ENCODE peak calls at places on chromosomes 7 and 10, in eight cellular contexts. One of them, this sample, is unnamed.

GRCh38 chr10:7245505-7245904 is 165.3 kb downstream of the SFMBT2 start:
- DNase-seq in cardiac septum: no peak
- DNase-seq in IMR-90: no peak
- DNase-seq in body of pancreas: no peak
- DNase-seq in WTC11: no peak
- DNase-seq in stomach: no peak
- DNase-seq in activated naive CD8-positive, alpha-beta T cell treated with anti-CD3 and anti-CD28 coated beads, Interleukin-2, amount 10 ng/mL, durations not matched to agents 7 days and 5 days: no peak
- DNase-seq in nephron progenitor cell: no peak
- DNase-seq in this sample: no peak

GRCh38 chr10:124240721-124241350 is 147.4 kb upstream of the CHST15 start:
- DNase-seq in WTC11: peak
- DNase-seq in stomach: peak
- DNase-seq in body of pancreas: no peak
- DNase-seq in IMR-90: no peak
- DNase-seq in activated naive CD8-positive, alpha-beta T cell treated with anti-CD3 and anti-CD28 coated beads, Interleukin-2, amount 10 ng/mL, durations not matched to agents 7 days and 5 days: no peak
- DNase-seq in cardiac septum: peak
- DNase-seq in nephron progenitor cell: no peak
- DNase-seq in this sample: peak

GRCh38 chr10:71035511-71036278 is 147.3 kb upstream of the PCBD1 start:
- DNase-seq in body of pancreas: no peak
- DNase-seq in IMR-90: no peak
- DNase-seq in cardiac septum: peak
- DNase-seq in activated naive CD8-positive, alpha-beta T cell treated with anti-CD3 and anti-CD28 coated beads, Interleukin-2, amount 10 ng/mL, durations not matched to agents 7 days and 5 days: no peak
- DNase-seq in WTC11: no peak
- DNase-seq in stomach: no peak
- DNase-seq in nephron progenitor cell: no peak
- DNase-seq in this sample: no peak

GRCh38 chr7:45697576-45698136 is 123.5 kb downstream of the ADCY1 start:
- DNase-seq in body of pancreas: no peak
- DNase-seq in nephron progenitor cell: no peak
- DNase-seq in stomach: peak
- DNase-seq in WTC11: peak
- DNase-seq in cardiac septum: peak
- DNase-seq in activated naive CD8-positive, alpha-beta T cell treated with anti-CD3 and anti-CD28 coated beads, Interleukin-2, amount 10 ng/mL, durations not matched to agents 7 days and 5 days: no peak
- DNase-seq in IMR-90: peak
- DNase-seq in this sample: no peak

GRCh38 chr7:81233208-81233940 is 314.5 kb upstream of the SEMA3C start:
- DNase-seq in body of pancreas: peak
- DNase-seq in WTC11: no peak
- DNase-seq in stomach: no peak
- DNase-seq in nephron progenitor cell: no peak
- DNase-seq in activated naive CD8-positive, alpha-beta T cell treated with anti-CD3 and anti-CD28 coated beads, Interleukin-2, amount 10 ng/mL, durations not matched to agents 7 days and 5 days: no peak
- DNase-seq in cardiac septum: no peak
- DNase-seq in IMR-90: no peak
- DNase-seq in this sample: no peak

GRCh38 chr7:2431260-2431867 is 28.0 kb downstream of the CHST12 start:
- DNase-seq in nephron progenitor cell: no peak
- DNase-seq in body of pancreas: no peak
- DNase-seq in activated naive CD8-positive, alpha-beta T cell treated with anti-CD3 and anti-CD28 coated beads, Interleukin-2, amount 10 ng/mL, durations not matched to agents 7 days and 5 days: peak
- DNase-seq in cardiac septum: no peak
- DNase-seq in WTC11: peak
- DNase-seq in IMR-90: no peak
- DNase-seq in stomach: no peak
- DNase-seq in this sample: no peak

GRCh38 chr7:81956520-81956919 is 186.7 kb upstream of the HGF start:
- DNase-seq in stomach: no peak
- DNase-seq in IMR-90: peak
- DNase-seq in body of pancreas: no peak
- DNase-seq in WTC11: no peak
- DNase-seq in activated naive CD8-positive, alpha-beta T cell treated with anti-CD3 and anti-CD28 coated beads, Interleukin-2, amount 10 ng/mL, durations not matched to agents 7 days and 5 days: no peak
- DNase-seq in nephron progenitor cell: no peak
- DNase-seq in cardiac septum: no peak
- DNase-seq in this sample: peak

GRCh38 chr7:45593121-45593541 is 19.0 kb downstream of the ADCY1 start:
- DNase-seq in WTC11: no peak
- DNase-seq in body of pancreas: no peak
- DNase-seq in stomach: peak
- DNase-seq in cardiac septum: peak
- DNase-seq in IMR-90: no peak
- DNase-seq in activated naive CD8-positive, alpha-beta T cell treated with anti-CD3 and anti-CD28 coated beads, Interleukin-2, amount 10 ng/mL, durations not matched to agents 7 days and 5 days: no peak
- DNase-seq in nephron progenitor cell: no peak
- DNase-seq in this sample: no peak

GRCh38 chr7:88306590-88307048 is at the start of gene STEAP4:
- DNase-seq in WTC11: peak
- DNase-seq in IMR-90: peak
- DNase-seq in cardiac septum: peak
- DNase-seq in nephron progenitor cell: peak
- DNase-seq in body of pancreas: peak
- DNase-seq in activated naive CD8-positive, alpha-beta T cell treated with anti-CD3 and anti-CD28 coated beads, Interleukin-2, amount 10 ng/mL, durations not matched to agents 7 days and 5 days: no peak
- DNase-seq in stomach: peak
- DNase-seq in this sample: peak

GRCh38 chr10:125231116-125231812 is 70.9 kb upstream of the CTBP2 start:
- DNase-seq in cardiac septum: no peak
- DNase-seq in WTC11: peak
- DNase-seq in nephron progenitor cell: peak
- DNase-seq in stomach: no peak
- DNase-seq in IMR-90: peak
- DNase-seq in body of pancreas: no peak
- DNase-seq in activated naive CD8-positive, alpha-beta T cell treated with anti-CD3 and anti-CD28 coated beads, Interleukin-2, amount 10 ng/mL, durations not matched to agents 7 days and 5 days: no peak
- DNase-seq in this sample: peak

GRCh38 chr7:16397497-16398210 is 23.7 kb downstream of the CRPPA start:
- DNase-seq in activated naive CD8-positive, alpha-beta T cell treated with anti-CD3 and anti-CD28 coated beads, Interleukin-2, amount 10 ng/mL, durations not matched to agents 7 days and 5 days: no peak
- DNase-seq in stomach: no peak
- DNase-seq in WTC11: no peak
- DNase-seq in IMR-90: peak
- DNase-seq in cardiac septum: no peak
- DNase-seq in body of pancreas: no peak
- DNase-seq in nephron progenitor cell: no peak
- DNase-seq in this sample: no peak

GRCh38 chr7:91564101-91564500 is 299.9 kb downstream of the FZD1 start:
- DNase-seq in cardiac septum: no peak
- DNase-seq in stomach: no peak
- DNase-seq in WTC11: no peak
- DNase-seq in IMR-90: no peak
- DNase-seq in activated naive CD8-positive, alpha-beta T cell treated with anti-CD3 and anti-CD28 coated beads, Interleukin-2, amount 10 ng/mL, durations not matched to agents 7 days and 5 days: no peak
- DNase-seq in body of pancreas: no peak
- DNase-seq in nephron progenitor cell: no peak
- DNase-seq in this sample: no peak

GRCh38 chr10:133473270-133473669 is 19.5 kb downstream of the SCART1 start:
- DNase-seq in cardiac septum: peak
- DNase-seq in stomach: no peak
- DNase-seq in IMR-90: no peak
- DNase-seq in activated naive CD8-positive, alpha-beta T cell treated with anti-CD3 and anti-CD28 coated beads, Interleukin-2, amount 10 ng/mL, durations not matched to agents 7 days and 5 days: no peak
- DNase-seq in body of pancreas: no peak
- DNase-seq in nephron progenitor cell: no peak
- DNase-seq in WTC11: no peak
- DNase-seq in this sample: no peak

GRCh38 chr10:5840314-5841307 is 27.4 kb upstream of the GDI2 start:
- DNase-seq in stomach: no peak
- DNase-seq in IMR-90: no peak
- DNase-seq in WTC11: no peak
- DNase-seq in cardiac septum: no peak
- DNase-seq in activated naive CD8-positive, alpha-beta T cell treated with anti-CD3 and anti-CD28 coated beads, Interleukin-2, amount 10 ng/mL, durations not matched to agents 7 days and 5 days: no peak
- DNase-seq in nephron progenitor cell: peak
- DNase-seq in body of pancreas: peak
- DNase-seq in this sample: no peak

GRCh38 chr10:18381679-18382078 is 241.5 kb downstream of the CACNB2 start:
- DNase-seq in cardiac septum: no peak
- DNase-seq in WTC11: no peak
- DNase-seq in body of pancreas: no peak
- DNase-seq in IMR-90: no peak
- DNase-seq in nephron progenitor cell: no peak
- DNase-seq in activated naive CD8-positive, alpha-beta T cell treated with anti-CD3 and anti-CD28 coated beads, Interleukin-2, amount 10 ng/mL, durations not matched to agents 7 days and 5 days: no peak
- DNase-seq in stomach: no peak
- DNase-seq in this sample: no peak

GRCh38 chr7:93920496-93921189 is 892 bp upstream of the GNG11 start:
- DNase-seq in cardiac septum: no peak
- DNase-seq in nephron progenitor cell: no peak
- DNase-seq in WTC11: no peak
- DNase-seq in activated naive CD8-positive, alpha-beta T cell treated with anti-CD3 and anti-CD28 coated beads, Interleukin-2, amount 10 ng/mL, durations not matched to agents 7 days and 5 days: no peak
- DNase-seq in IMR-90: no peak
- DNase-seq in stomach: no peak
- DNase-seq in body of pancreas: no peak
- DNase-seq in this sample: no peak

GRCh38 chr10:97849491-97850402 is at the start of gene GOLGA7B:
- DNase-seq in nephron progenitor cell: peak
- DNase-seq in body of pancreas: peak
- DNase-seq in activated naive CD8-positive, alpha-beta T cell treated with anti-CD3 and anti-CD28 coated beads, Interleukin-2, amount 10 ng/mL, durations not matched to agents 7 days and 5 days: peak
- DNase-seq in WTC11: peak
- DNase-seq in IMR-90: peak
- DNase-seq in cardiac septum: no peak
- DNase-seq in stomach: peak
- DNase-seq in this sample: no peak

GRCh38 chr7:79622781-79623180 is 169.3 kb upstream of the MAGI2 start:
- DNase-seq in nephron progenitor cell: no peak
- DNase-seq in IMR-90: no peak
- DNase-seq in stomach: no peak
- DNase-seq in WTC11: no peak
- DNase-seq in activated naive CD8-positive, alpha-beta T cell treated with anti-CD3 and anti-CD28 coated beads, Interleukin-2, amount 10 ng/mL, durations not matched to agents 7 days and 5 days: no peak
- DNase-seq in body of pancreas: no peak
- DNase-seq in cardiac septum: no peak
- DNase-seq in this sample: no peak

GRCh38 chr10:58209669-58210068 is 58.0 kb downstream of the IPMK start:
- DNase-seq in IMR-90: peak
- DNase-seq in activated naive CD8-positive, alpha-beta T cell treated with anti-CD3 and anti-CD28 coated beads, Interleukin-2, amount 10 ng/mL, durations not matched to agents 7 days and 5 days: no peak
- DNase-seq in cardiac septum: no peak
- DNase-seq in stomach: no peak
- DNase-seq in nephron progenitor cell: no peak
- DNase-seq in WTC11: no peak
- DNase-seq in body of pancreas: no peak
- DNase-seq in this sample: no peak

GRCh38 chr10:74684462-74684861 is 141.9 kb upstream of the KAT6B start:
- DNase-seq in IMR-90: no peak
- DNase-seq in body of pancreas: no peak
- DNase-seq in cardiac septum: no peak
- DNase-seq in WTC11: no peak
- DNase-seq in stomach: no peak
- DNase-seq in activated naive CD8-positive, alpha-beta T cell treated with anti-CD3 and anti-CD28 coated beads, Interleukin-2, amount 10 ng/mL, durations not matched to agents 7 days and 5 days: no peak
- DNase-seq in nephron progenitor cell: no peak
- DNase-seq in this sample: no peak

GRCh38 chr10:67110286-67110685 is 184.4 kb downstream of the LRRTM3 start:
- DNase-seq in WTC11: no peak
- DNase-seq in IMR-90: no peak
- DNase-seq in body of pancreas: no peak
- DNase-seq in activated naive CD8-positive, alpha-beta T cell treated with anti-CD3 and anti-CD28 coated beads, Interleukin-2, amount 10 ng/mL, durations not matched to agents 7 days and 5 days: no peak
- DNase-seq in nephron progenitor cell: no peak
- DNase-seq in cardiac septum: no peak
- DNase-seq in stomach: no peak
- DNase-seq in this sample: no peak

GRCh38 chr10:78388331-78389050 is 354.8 kb downstream of the RPS24 start:
- DNase-seq in nephron progenitor cell: no peak
- DNase-seq in body of pancreas: no peak
- DNase-seq in stomach: no peak
- DNase-seq in cardiac septum: no peak
- DNase-seq in IMR-90: no peak
- DNase-seq in activated naive CD8-positive, alpha-beta T cell treated with anti-CD3 and anti-CD28 coated beads, Interleukin-2, amount 10 ng/mL, durations not matched to agents 7 days and 5 days: no peak
- DNase-seq in WTC11: no peak
- DNase-seq in this sample: no peak

GRCh38 chr7:46153951-46154787 is 233.1 kb upstream of the IGFBP3 start:
- DNase-seq in body of pancreas: no peak
- DNase-seq in cardiac septum: no peak
- DNase-seq in stomach: no peak
- DNase-seq in activated naive CD8-positive, alpha-beta T cell treated with anti-CD3 and anti-CD28 coated beads, Interleukin-2, amount 10 ng/mL, durations not matched to agents 7 days and 5 days: no peak
- DNase-seq in WTC11: no peak
- DNase-seq in nephron progenitor cell: no peak
- DNase-seq in IMR-90: no peak
- DNase-seq in this sample: no peak

GRCh38 chr10:110389250-110389649 is 84.5 kb upstream of the SMNDC1 start:
- DNase-seq in nephron progenitor cell: no peak
- DNase-seq in stomach: no peak
- DNase-seq in IMR-90: no peak
- DNase-seq in cardiac septum: no peak
- DNase-seq in body of pancreas: no peak
- DNase-seq in WTC11: no peak
- DNase-seq in activated naive CD8-positive, alpha-beta T cell treated with anti-CD3 and anti-CD28 coated beads, Interleukin-2, amount 10 ng/mL, durations not matched to agents 7 days and 5 days: no peak
- DNase-seq in this sample: no peak

GRCh38 chr7:22361795-22362194 is 4.8 kb upstream of the RAPGEF5 start:
- DNase-seq in stomach: peak
- DNase-seq in nephron progenitor cell: no peak
- DNase-seq in activated naive CD8-positive, alpha-beta T cell treated with anti-CD3 and anti-CD28 coated beads, Interleukin-2, amount 10 ng/mL, durations not matched to agents 7 days and 5 days: no peak
- DNase-seq in cardiac septum: no peak
- DNase-seq in WTC11: no peak
- DNase-seq in body of pancreas: peak
- DNase-seq in IMR-90: peak
- DNase-seq in this sample: no peak

GRCh38 chr10:132478341-132479023 is 59.1 kb upstream of the INPP5A start:
- DNase-seq in nephron progenitor cell: no peak
- DNase-seq in activated naive CD8-positive, alpha-beta T cell treated with anti-CD3 and anti-CD28 coated beads, Interleukin-2, amount 10 ng/mL, durations not matched to agents 7 days and 5 days: no peak
- DNase-seq in IMR-90: no peak
- DNase-seq in cardiac septum: peak
- DNase-seq in body of pancreas: peak
- DNase-seq in stomach: no peak
- DNase-seq in WTC11: peak
- DNase-seq in this sample: no peak

GRCh38 chr7:142711196-142711595 is 38.1 kb upstream of the PRSS1 start:
- DNase-seq in stomach: no peak
- DNase-seq in IMR-90: no peak
- DNase-seq in nephron progenitor cell: no peak
- DNase-seq in body of pancreas: no peak
- DNase-seq in WTC11: no peak
- DNase-seq in cardiac septum: no peak
- DNase-seq in activated naive CD8-positive, alpha-beta T cell treated with anti-CD3 and anti-CD28 coated beads, Interleukin-2, amount 10 ng/mL, durations not matched to agents 7 days and 5 days: no peak
- DNase-seq in this sample: no peak

GRCh38 chr10:32692174-32692573 is 246.2 kb downstream of the CCDC7 start:
- DNase-seq in stomach: no peak
- DNase-seq in cardiac septum: no peak
- DNase-seq in body of pancreas: no peak
- DNase-seq in activated naive CD8-positive, alpha-beta T cell treated with anti-CD3 and anti-CD28 coated beads, Interleukin-2, amount 10 ng/mL, durations not matched to agents 7 days and 5 days: no peak
- DNase-seq in nephron progenitor cell: no peak
- DNase-seq in IMR-90: peak
- DNase-seq in WTC11: no peak
- DNase-seq in this sample: no peak

GRCh38 chr7:17099083-17099973 is 199.1 kb upstream of the AHR start:
- DNase-seq in cardiac septum: no peak
- DNase-seq in IMR-90: no peak
- DNase-seq in WTC11: no peak
- DNase-seq in body of pancreas: peak
- DNase-seq in activated naive CD8-positive, alpha-beta T cell treated with anti-CD3 and anti-CD28 coated beads, Interleukin-2, amount 10 ng/mL, durations not matched to agents 7 days and 5 days: no peak
- DNase-seq in stomach: peak
- DNase-seq in nephron progenitor cell: no peak
- DNase-seq in this sample: no peak

GRCh38 chr10:69180525-69181204 is 631 bp downstream of the SUPV3L1 start:
- DNase-seq in activated naive CD8-positive, alpha-beta T cell treated with anti-CD3 and anti-CD28 coated beads, Interleukin-2, amount 10 ng/mL, durations not matched to agents 7 days and 5 days: no peak
- DNase-seq in cardiac septum: no peak
- DNase-seq in IMR-90: peak
- DNase-seq in stomach: no peak
- DNase-seq in nephron progenitor cell: peak
- DNase-seq in body of pancreas: no peak
- DNase-seq in WTC11: no peak
- DNase-seq in this sample: no peak

GRCh38 chr10:110354322-110354766 is 49.6 kb upstream of the SMNDC1 start:
- DNase-seq in activated naive CD8-positive, alpha-beta T cell treated with anti-CD3 and anti-CD28 coated beads, Interleukin-2, amount 10 ng/mL, durations not matched to agents 7 days and 5 days: peak
- DNase-seq in WTC11: peak
- DNase-seq in nephron progenitor cell: peak
- DNase-seq in stomach: peak
- DNase-seq in body of pancreas: peak
- DNase-seq in IMR-90: peak
- DNase-seq in cardiac septum: peak
- DNase-seq in this sample: peak

GRCh38 chr7:151071032-151071866 is 9.4 kb downstream of the FASTK start:
- DNase-seq in IMR-90: no peak
- DNase-seq in stomach: no peak
- DNase-seq in body of pancreas: no peak
- DNase-seq in nephron progenitor cell: no peak
- DNase-seq in cardiac septum: no peak
- DNase-seq in WTC11: no peak
- DNase-seq in activated naive CD8-positive, alpha-beta T cell treated with anti-CD3 and anti-CD28 coated beads, Interleukin-2, amount 10 ng/mL, durations not matched to agents 7 days and 5 days: no peak
- DNase-seq in this sample: no peak

GRCh38 chr7:87083865-87084519 is 24.5 kb upstream of the ELAPOR2 start:
- DNase-seq in nephron progenitor cell: no peak
- DNase-seq in body of pancreas: no peak
- DNase-seq in IMR-90: peak
- DNase-seq in cardiac septum: no peak
- DNase-seq in WTC11: no peak
- DNase-seq in activated naive CD8-positive, alpha-beta T cell treated with anti-CD3 and anti-CD28 coated beads, Interleukin-2, amount 10 ng/mL, durations not matched to agents 7 days and 5 days: no peak
- DNase-seq in stomach: no peak
- DNase-seq in this sample: no peak

This sample was measured in NT2/D1.